ENCODE peak calls at places on chromosome 13, in ten cellular contexts. Y, E, N, H, R, J, F, P, D and X are unnamed samples.
A peak's percentile ranks its signal among the peaks of the same experiment; 100 is the strongest.

GRCh38 chr13:30708541-30708940 is 26.8 kb upstream of the ALOX5AP start:
- DNase-seq in Y (no peak), R (no peak), E (no peak), D (peak; percentile 55), N (no peak), H (no peak), J (no peak), F (no peak), P (no peak), X (no peak)

GRCh38 chr13:81872581-81872980 is 1531.7 kb upstream of the SPRY2 start:
- DNase-seq in H (no peak), Y (no peak), J (no peak), F (no peak), N (no peak), P (no peak), D (no peak), R (no peak), E (no peak), X (no peak)

GRCh38 chr13:100512422-100512821 is 76.2 kb downstream of the GGACT start:
- DNase-seq in J (no peak), D (peak; percentile 5), N (no peak), H (no peak), P (no peak), Y (no peak), R (no peak), E (no peak), F (no peak), X (no peak)

GRCh38 chr13:51451467-51452390 is 1.1 kb downstream of the INTS6 start:
- DNase-seq in E (peak; percentile 95), J (peak; percentile 75), F (peak; percentile 65), P (peak; percentile 82), D (peak; percentile 74), N (peak; percentile 94), R (peak; percentile 86), H (peak; percentile 87), Y (peak; percentile 93), X (peak; percentile 85)

GRCh38 chr13:46171223-46171622 is 10.8 kb downstream of the LCP1 start:
- DNase-seq in F (no peak), Y (no peak), R (no peak), P (no peak), E (no peak), D (no peak), H (no peak), N (no peak), J (no peak), X (no peak)

GRCh38 chr13:32660227-32660626 is 74.0 kb downstream of the PDS5B start:
- DNase-seq in Y (no peak), E (no peak), P (no peak), R (no peak), F (no peak), D (no peak), H (no peak), N (no peak), J (no peak), X (peak; percentile 74)

GRCh38 chr13:58087566-58087965 is 456.0 kb downstream of the PCDH17 start:
- DNase-seq in P (no peak), Y (no peak), J (no peak), F (no peak), H (no peak), D (no peak), E (no peak), N (no peak), R (no peak), X (no peak)

GRCh38 chr13:112725346-112726017 is 35.6 kb downstream of the ATP11A start:
- DNase-seq in R (no peak), F (no peak), Y (peak; percentile 51), E (peak; percentile 53), H (no peak), P (no peak), J (no peak), N (peak; percentile 66), D (no peak), X (peak; percentile 37)

DNA sequence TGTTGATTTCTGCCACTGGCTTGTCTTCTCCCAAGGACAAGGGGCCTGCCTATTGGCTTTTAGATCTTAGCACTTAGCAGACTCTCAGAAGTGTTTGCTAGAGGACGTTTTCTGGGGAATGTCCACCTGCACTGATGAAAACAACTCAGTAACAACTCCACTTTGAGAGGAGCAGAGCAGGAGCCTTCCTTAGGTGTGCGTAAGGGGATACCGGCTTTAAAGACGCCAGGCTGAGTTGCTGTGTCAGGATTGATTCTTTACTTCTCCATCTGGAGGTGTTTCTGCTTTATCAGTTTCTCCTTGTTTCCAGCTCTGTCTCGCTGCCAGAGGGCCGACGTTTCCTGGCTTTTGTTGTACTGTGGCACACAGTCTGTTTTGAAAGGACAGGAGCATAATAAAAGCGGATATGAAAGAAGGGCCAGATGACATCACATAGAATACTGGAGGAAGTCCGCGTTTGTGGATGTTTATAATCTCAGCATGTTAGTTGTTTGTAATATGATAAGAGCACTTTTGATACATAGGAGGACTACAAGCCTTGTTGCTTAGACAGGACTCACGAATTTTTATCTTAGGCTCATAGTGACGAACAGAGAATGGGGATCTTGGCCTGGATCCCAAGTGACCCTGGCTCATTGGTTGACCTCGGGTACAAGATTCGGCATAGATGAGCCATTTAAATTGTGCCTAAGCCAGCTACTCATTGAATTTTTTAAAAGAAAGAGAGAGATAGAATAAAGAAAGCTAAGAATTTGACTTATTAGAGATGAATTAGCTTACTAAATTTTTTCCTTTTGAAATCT is 34.6 kb downstream of the COL4A2 start:
- DNase-seq in N (no peak), P (no peak), E (peak; percentile 84), R (peak; percentile 59), J (no peak), H (peak; percentile 52), F (no peak), Y (no peak), D (peak; percentile 78), X (peak; percentile 43)
- H3K4me1 ChIP-seq in N (peaks cover 39% of the 10 kb centered on the region), P (peaks cover 14% of the 10 kb centered on the region), E (peaks cover 29% of the 10 kb centered on the region), R (peaks cover 61% of the 10 kb centered on the region), J (peaks cover 21% of the 10 kb centered on the region), H (peaks cover 85% of the 10 kb centered on the region), F (peaks cover 44% of the 10 kb centered on the region), Y (peaks cover 67% of the 10 kb centered on the region), D (peaks cover 41% of the 10 kb centered on the region), X (no peaks in the 10 kb centered on the region)

DNA sequence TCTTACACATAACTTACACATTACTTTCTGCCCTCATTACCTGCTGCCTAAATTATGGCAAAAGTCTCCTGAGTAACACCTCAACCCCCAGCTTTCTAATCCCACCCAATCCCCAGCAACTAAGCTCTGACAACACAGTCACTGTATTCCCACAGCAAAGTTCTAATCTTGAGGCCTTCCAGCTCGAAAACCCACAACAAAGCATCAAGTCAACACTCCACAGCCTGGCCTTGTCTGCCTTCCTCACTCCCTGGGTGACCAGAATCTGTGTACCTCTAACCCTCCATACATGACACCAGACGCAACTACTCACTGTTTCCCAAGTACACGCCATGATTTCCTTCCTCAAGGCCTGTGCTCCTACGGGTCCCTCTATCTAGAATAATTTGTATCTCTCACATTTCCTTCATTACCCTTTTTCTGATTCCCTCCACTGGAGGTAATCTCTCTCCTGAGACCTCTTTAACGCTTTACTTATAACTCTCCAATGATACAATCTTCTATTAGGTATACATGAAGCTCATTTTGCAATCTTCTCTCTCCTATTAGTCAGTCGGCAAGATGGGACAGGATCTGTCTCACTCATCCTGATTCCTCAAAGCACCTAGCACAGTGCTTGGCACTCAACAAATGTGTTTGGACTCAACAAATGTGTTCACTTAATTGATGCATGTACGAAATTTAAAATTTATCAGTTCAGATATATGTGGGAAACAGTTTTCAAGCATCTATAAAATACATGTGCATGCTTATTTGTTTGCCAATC is 87.6 kb upstream of the DOCK9 start:
- DNase-seq in R (no peak), E (no peak), N (no peak), Y (no peak), H (no peak), D (no peak), J (no peak), F (no peak), P (no peak), X (no peak)
- H3K4me1 ChIP-seq in R (no peaks in the 10 kb centered on the region), E (peaks cover 18% of the 10 kb centered on the region), N (peaks cover 14% of the 10 kb centered on the region), Y (peaks cover 35% of the 10 kb centered on the region), H (peaks cover 48% of the 10 kb centered on the region), D (peaks cover 7% of the 10 kb centered on the region), J (peaks cover 47% of the 10 kb centered on the region), F (peaks cover 46% of the 10 kb centered on the region), P (peaks cover 65% of the 10 kb centered on the region), X (peaks cover 11% of the 10 kb centered on the region)

DNA sequence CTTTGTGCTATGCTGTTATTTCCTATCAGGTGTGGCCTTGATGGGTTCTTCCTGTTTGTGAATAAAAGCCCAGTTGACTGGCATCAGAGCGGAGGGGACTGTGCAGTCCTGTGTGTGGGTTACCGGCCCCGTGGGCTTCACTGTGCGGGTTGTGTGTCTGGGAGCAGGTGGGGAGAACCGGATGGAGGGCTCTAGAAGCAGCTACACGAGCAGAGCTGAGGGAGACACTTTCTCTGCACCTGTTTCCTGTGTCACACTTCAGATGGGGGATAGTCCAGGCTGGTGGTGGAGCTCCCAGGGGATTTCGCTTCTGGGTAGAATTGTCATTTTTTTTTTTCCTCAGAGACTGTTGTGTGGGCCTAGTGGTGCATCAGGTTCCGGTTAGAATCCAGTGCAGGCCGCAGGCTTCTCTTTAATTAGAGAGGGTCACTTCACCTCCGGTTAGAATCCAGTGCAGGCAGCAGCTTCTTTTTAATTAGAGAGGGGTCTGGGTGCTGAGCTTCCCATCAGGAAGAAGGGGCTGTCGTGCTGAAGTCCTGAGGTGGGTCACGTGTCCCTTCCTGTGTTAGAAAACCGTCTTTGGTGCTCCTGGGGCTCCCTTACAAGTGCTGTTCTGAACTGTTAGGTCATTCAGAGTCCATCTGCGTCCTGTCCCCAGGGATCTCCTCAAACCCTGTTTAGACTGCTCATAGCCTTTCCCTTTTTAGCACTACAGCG is 69.7 kb downstream of the ARHGEF7 start:
- DNase-seq in H (no peak), N (no peak), D (no peak), Y (no peak), R (peak; percentile 72), J (peak; percentile 53), E (peak; percentile 61), P (peak; percentile 61), F (no peak), X (no peak)
- H3K4me1 ChIP-seq in H (peaks cover 66% of the 10 kb centered on the region), N (peaks cover 46% of the 10 kb centered on the region), D (peaks cover 17% of the 10 kb centered on the region), Y (peaks cover 40% of the 10 kb centered on the region), R (peaks cover 27% of the 10 kb centered on the region), J (peaks cover 97% of the 10 kb centered on the region), E (peaks cover 36% of the 10 kb centered on the region), P (peaks cover 93% of the 10 kb centered on the region), F (peaks cover 11% of the 10 kb centered on the region), X (no peaks in the 10 kb centered on the region)

GRCh38 chr13:50390503-50391248 is 375.4 kb downstream of the KCNRG start:
- DNase-seq in R (no peak), D (no peak), Y (no peak), E (no peak), N (no peak), J (no peak), H (no peak), F (no peak), P (no peak), X (no peak)

GRCh38 chr13:50388481-50388880 is 373.2 kb downstream of the KCNRG start:
- DNase-seq in P (no peak), D (no peak), H (no peak), Y (no peak), J (no peak), R (no peak), E (no peak), F (no peak), N (no peak), X (no peak)

GRCh38 chr13:50387124-50387581 is 371.9 kb downstream of the KCNRG start:
- DNase-seq in H (peak; percentile 52), J (peak; percentile 3), Y (peak; percentile 75), D (peak; percentile 44), R (peak; percentile 61), N (peak; percentile 82), F (no peak), E (peak; percentile 85), P (no peak), X (peak; percentile 92)

GRCh38 chr13:50386527-50387123 is 371.4 kb downstream of the KCNRG start:
- DNase-seq in H (peak; percentile 34), E (peak; percentile 81), Y (no peak), R (no peak), D (peak; percentile 85), F (no peak), J (no peak), P (no peak), N (no peak), X (no peak)

GRCh38 chr13:50389726-50390125 is 374.5 kb downstream of the KCNRG start:
- DNase-seq in Y (no peak), R (no peak), E (no peak), P (no peak), D (peak; percentile 32), J (no peak), F (no peak), H (no peak), N (no peak), X (no peak)
- H3K4me1 ChIP-seq in Y (peaks cover 31% of the 10 kb centered on the region), R (no peaks in the 10 kb centered on the region), E (peaks cover 4% of the 10 kb centered on the region), P (peaks cover 15% of the 10 kb centered on the region), D (peaks cover 7% of the 10 kb centered on the region), J (no peaks in the 10 kb centered on the region), F (no peaks in the 10 kb centered on the region), H (peaks cover 45% of the 10 kb centered on the region), N (peaks cover 6% of the 10 kb centered on the region), X (no peaks in the 10 kb centered on the region)